ENCODE peak calls at places on chromosome 21, in five cellular contexts. K is SK-N-SH, A is GM12891, U is H1, Y is K562. F is an unnamed sample.

GRCh38 chr21:26138615-26139257 is 31.8 kb downstream of the APP start:
- DNase-seq in K (no peak), A (no peak), U (no peak), Y (no peak), F (no peak)

GRCh38 chr21:45125347-45125746 is 51.0 kb downstream of the ADARB1 start:
- DNase-seq in K (no peak), A (no peak), U (no peak), Y (no peak), F (no peak)

GRCh38 chr21:35015435-35016024 is 33.6 kb downstream of the RUNX1 start:
- DNase-seq in K (no peak), A (no peak), U (no peak), Y (no peak), F (no peak)

GRCh38 chr21:14877581-14878228 is 187.1 kb downstream of the NRIP1 start:
- DNase-seq in K (no peak), A (no peak), U (no peak), Y (no peak), F (no peak)

GRCh38 chr21:35294231-35294898 is 245.3 kb upstream of the RUNX1 start:
- DNase-seq in K (no peak), A (no peak), U (no peak), Y (no peak), F (no peak)

GRCh38 chr21:39673736-39674135 is 61.0 kb downstream of the B3GALT5 start:
- DNase-seq in K (no peak), A (no peak), U (no peak), Y (no peak), F (no peak)

GRCh38 chr21:44987301-44987885 is 47.6 kb downstream of the SLX9 start:
- DNase-seq in K (no peak), A (no peak), U (no peak), Y (no peak), F (no peak)

GRCh38 chr21:45407629-45408247 is 2.8 kb downstream of the COL18A1 start:
- DNase-seq in K (no peak), A (no peak), U (no peak), Y (no peak), F (no peak)

GRCh38 chr21:45543710-45544448 is 1.6 kb upstream of the SLC19A1 start:
- DNase-seq in K (peak), A (no peak), U (no peak), Y (no peak), F (peak)

GRCh38 chr21:15679630-15680029 is 50.2 kb upstream of the USP25 start:
- DNase-seq in K (no peak), A (no peak), U (no peak), Y (no peak), F (no peak)

GRCh38 chr21:15722591-15723324 is 7.0 kb upstream of the USP25 start:
- DNase-seq in K (no peak), A (no peak), U (no peak), Y (no peak), F (no peak)

GRCh38 chr21:34580181-34580700 is 34.7 kb downstream of the RCAN1 start:
- DNase-seq in K (no peak), A (no peak), U (no peak), Y (no peak), F (no peak)

GRCh38 chr21:34744801-34745200 is 76.0 kb downstream of the CLIC6 start:
- DNase-seq in K (no peak), A (no peak), U (no peak), Y (no peak), F (no peak)

GRCh38 chr21:35426897-35427296 is 377.8 kb upstream of the RUNX1 start:
- DNase-seq in K (no peak), A (no peak), U (no peak), Y (no peak), F (no peak)

GRCh38 chr21:15446193-15446592 is 283.6 kb upstream of the USP25 start:
- DNase-seq in K (no peak), A (no peak), U (no peak), Y (no peak), F (no peak)

GRCh38 chr21:16137106-16137505 is 407.3 kb downstream of the USP25 start:
- DNase-seq in K (no peak), A (no peak), U (no peak), Y (no peak), F (no peak)

GRCh38 chr21:45790427-45790826 is 146.9 kb downstream of the PCBP3 start:
- DNase-seq in K (no peak), A (no peak), U (no peak), Y (no peak), F (no peak)

GRCh38 chr21:45365186-45365607 is 39.8 kb upstream of the COL18A1 start:
- DNase-seq in K (no peak), A (no peak), U (no peak), Y (no peak), F (no peak)

GRCh38 chr21:17250651-17251294 is 262.1 kb upstream of the CXADR start:
- DNase-seq in K (peak), A (no peak), U (no peak), Y (no peak), F (no peak)

GRCh38 chr21:44547656-44548331 is 3.5 kb downstream of the KRTAP10-2 start:
- DNase-seq in K (no peak), A (no peak), U (no peak), Y (no peak), F (no peak)

GRCh38 chr21:45797338-45797737 is 153.8 kb downstream of the PCBP3 start:
- DNase-seq in K (no peak), A (no peak), U (no peak), Y (no peak), F (no peak)

GRCh38 chr21:25624511-25624910 is 14.5 kb upstream of the JAM2 start:
- DNase-seq in K (no peak), A (no peak), U (no peak), Y (no peak), F (no peak)

GRCh38 chr21:46122241-46122671 is 24.3 kb downstream of the COL6A2 start:
- DNase-seq in K (no peak), A (peak), U (no peak), Y (no peak), F (no peak)

GRCh38 chr21:28237661-28238060 is 755.0 kb downstream of the LTN1 start:
- DNase-seq in K (no peak), A (no peak), U (no peak), Y (no peak), F (no peak)

GRCh38 chr21:46661211-46661625 is 25.7 kb downstream of the PRMT2 start:
- DNase-seq in K (peak), A (peak), U (peak), Y (no peak), F (peak)

GRCh38 chr21:25983745-25984144 is 186.8 kb downstream of the APP start:
- DNase-seq in K (peak), A (no peak), U (no peak), Y (no peak), F (no peak)

GRCh38 chr21:44427241-44428120 is 27.8 kb upstream of the LRRC3 start:
- DNase-seq in K (no peak), A (no peak), U (no peak), Y (no peak), F (no peak)

GRCh38 chr21:44920694-44921604 is at the start of gene ITGB2:
- DNase-seq in K (no peak), A (no peak), U (no peak), Y (no peak), F (no peak)

GRCh38 chr21:15742052-15742451 is 12.3 kb downstream of the USP25 start:
- DNase-seq in K (no peak), A (no peak), U (no peak), Y (peak), F (no peak)

GRCh38 chr21:16792155-16792554 is 720.7 kb upstream of the CXADR start:
- DNase-seq in K (no peak), A (no peak), U (no peak), Y (no peak), F (no peak)

GRCh38 chr21:45128613-45129226 is 54.3 kb downstream of the ADARB1 start:
- DNase-seq in K (peak), A (no peak), U (peak), Y (no peak), F (no peak)

GRCh38 chr21:17536381-17536780 is 23.5 kb downstream of the CXADR start:
- DNase-seq in K (no peak), A (no peak), U (no peak), Y (no peak), F (no peak)

GRCh38 chr21:44734026-44734745 is 22.8 kb upstream of the TSPEAR start:
- DNase-seq in K (no peak), A (no peak), U (no peak), Y (no peak), F (no peak)

GRCh38 chr21:15617968-15618367 is 111.8 kb upstream of the USP25 start:
- DNase-seq in K (peak), A (no peak), U (no peak), Y (no peak), F (no peak)

GRCh38 chr21:35924714-35925301 is 135.5 kb downstream of the SETD4 start:
- DNase-seq in K (no peak), A (no peak), U (no peak), Y (peak), F (no peak)

GRCh38 chr21:35002879-35003722 is 46.0 kb downstream of the RUNX1 start:
- DNase-seq in K (no peak), A (no peak), U (no peak), Y (no peak), F (no peak)

DNA sequence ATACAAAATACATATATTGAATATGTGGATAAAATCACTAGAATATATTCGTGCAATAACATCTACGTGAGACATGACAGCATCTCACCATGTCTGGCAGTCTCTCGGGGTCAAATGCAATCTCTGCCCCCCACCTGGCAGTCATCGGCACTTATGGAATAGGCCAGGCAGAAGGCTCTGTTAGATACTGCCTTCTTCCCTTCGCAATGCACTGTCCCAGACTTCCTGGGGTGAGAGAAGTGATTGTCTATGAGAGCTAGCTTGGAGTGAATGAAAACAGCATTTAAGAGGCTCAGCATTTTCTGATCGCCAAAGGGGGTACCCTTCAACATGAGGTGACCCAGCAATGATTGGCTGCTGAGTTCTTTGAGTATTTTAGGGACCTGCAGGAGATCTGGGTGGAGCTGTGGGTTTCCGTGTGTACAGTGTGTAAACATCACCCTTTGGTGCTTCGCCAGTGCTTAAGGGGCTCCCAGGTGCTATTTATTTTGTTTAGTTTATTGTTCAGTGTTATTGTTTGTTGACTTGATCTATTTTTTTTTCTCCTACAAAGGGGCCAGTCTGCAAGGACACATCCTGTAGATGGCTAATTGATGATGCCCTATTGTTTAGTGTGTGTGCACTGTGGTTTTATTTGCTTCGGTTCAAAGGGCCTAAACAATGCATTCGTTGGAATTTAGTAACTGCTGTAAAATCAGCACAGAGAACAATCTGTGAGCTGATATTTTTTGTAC is 10.2 kb downstream of the ERG start:
- DNase-seq in K (no peak), A (no peak), U (no peak), Y (no peak), F (no peak)
- TF ChIP-seq TAF1 in K (no peak), A (no peak), U (no peak), Y (no peak), F (no peak)

GRCh38 chr21:30446969-30447368 is 6.9 kb downstream of the KRTAP15-1 start:
- DNase-seq in K (no peak), A (no peak), U (no peak), Y (no peak), F (no peak)

GRCh38 chr21:30444204-30444603 is 4.1 kb downstream of the KRTAP15-1 start:
- DNase-seq in K (no peak), A (no peak), U (no peak), Y (no peak), F (no peak)

GRCh38 chr21:30443226-30443625 is 3.2 kb downstream of the KRTAP15-1 start:
- DNase-seq in K (no peak), A (no peak), U (no peak), Y (no peak), F (no peak)

GRCh38 chr21:30448514-30448913 is 8.4 kb downstream of the KRTAP15-1 start:
- DNase-seq in K (no peak), A (no peak), U (no peak), Y (no peak), F (no peak)
- TF ChIP-seq TAF1 in K (no peak), A (no peak), U (no peak), Y (no peak), F (no peak)

DNA sequence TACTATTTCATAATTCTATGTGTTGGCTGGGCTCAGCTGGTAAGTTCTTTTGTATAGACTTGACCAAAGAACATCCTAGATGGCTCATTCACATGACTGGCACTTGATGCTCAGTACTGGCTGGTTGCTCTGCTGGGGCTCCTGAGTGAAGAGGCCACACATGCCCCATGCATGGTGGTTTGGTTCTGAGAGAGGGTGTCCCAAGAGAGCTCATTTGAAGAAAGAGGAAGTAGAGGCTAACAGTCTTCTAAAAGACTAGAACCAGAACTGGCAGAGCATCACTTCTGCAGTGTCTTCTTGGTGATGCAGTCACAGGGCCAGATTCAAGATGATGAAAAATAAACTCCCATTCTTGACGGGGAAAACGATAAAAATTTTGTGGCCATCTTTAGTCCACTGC is 5.2 kb upstream of the BACH1 start:
- DNase-seq in K (no peak), A (no peak), U (no peak), Y (no peak), F (peak)
- TF ChIP-seq TAF1 in K (no peak), A (no peak), U (no peak), Y (no peak), F (no peak)

GRCh38 chr21:31911138-31911907 is 38.5 kb downstream of the HUNK start:
- DNase-seq in K (no peak), A (no peak), U (no peak), Y (no peak), F (no peak)
- TF ChIP-seq TAF1 in K (no peak), A (no peak), U (no peak), Y (no peak), F (no peak)

DNA sequence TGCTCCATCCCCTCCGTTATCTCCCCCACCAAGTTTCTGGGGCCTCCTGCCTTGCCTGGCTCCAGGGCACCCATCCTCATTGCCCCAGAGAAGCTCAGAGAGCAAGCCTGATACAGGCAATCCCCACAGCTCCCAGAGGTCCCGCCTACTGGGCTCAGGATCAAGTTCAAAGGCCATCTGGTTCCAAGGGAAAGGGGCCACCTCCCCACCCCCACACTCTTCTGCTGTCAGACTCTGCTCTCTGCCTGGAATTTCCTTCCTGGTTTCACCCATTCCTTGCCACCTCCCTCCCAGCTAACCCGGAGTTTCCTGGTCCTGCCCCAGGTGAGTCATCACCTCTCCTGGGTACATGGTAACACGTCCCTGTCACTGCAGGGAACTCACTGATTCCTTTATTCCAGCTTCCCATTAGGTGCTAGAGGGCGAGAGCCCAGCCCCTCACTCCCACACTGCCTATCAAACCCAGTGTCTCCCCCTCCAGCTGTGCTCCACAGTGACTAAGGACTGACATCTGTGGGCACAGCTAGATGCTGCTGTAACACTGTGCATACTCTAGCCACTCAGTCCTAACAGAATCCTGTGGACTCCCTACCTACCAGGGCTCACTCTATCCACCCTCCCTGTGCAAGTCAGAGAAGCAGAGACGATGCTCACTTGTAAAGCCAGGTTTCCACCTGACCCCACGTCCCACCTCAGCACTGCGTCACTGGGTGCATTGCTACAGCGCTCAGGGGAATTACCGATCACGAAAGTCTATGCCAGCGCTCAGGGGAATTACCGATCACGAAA is 21.8 kb downstream of the RSPH1 start:
- DNase-seq in K (peak), A (no peak), U (no peak), Y (no peak), F (no peak)
- TF ChIP-seq TAF1 in K (no peak), A (no peak), U (no peak), Y (no peak), F (no peak)

DNA sequence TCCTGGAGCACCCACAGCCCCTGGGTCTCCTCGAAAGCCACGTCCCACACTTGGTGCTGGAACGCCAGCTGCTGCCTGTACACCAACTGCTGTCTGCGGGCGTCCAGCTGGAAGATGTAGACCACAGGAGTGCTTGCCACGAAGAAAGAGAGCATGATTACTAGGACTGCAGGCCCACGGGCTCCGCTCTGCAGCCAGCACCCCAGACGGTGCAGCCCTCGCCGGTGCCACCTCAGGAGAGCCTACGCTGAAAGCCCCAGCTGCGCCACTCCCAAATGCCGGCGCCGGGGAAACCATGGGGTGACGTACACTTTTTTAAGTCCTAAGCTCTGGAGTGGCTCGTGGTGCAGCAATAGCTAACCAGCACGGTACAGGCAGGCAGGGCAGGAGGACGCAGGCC is 25.7 kb downstream of the WDR4 start:
- DNase-seq in K (no peak), A (no peak), U (no peak), Y (no peak), F (no peak)
- TF ChIP-seq TAF1 in K (no peak), A (no peak), U (no peak), Y (no peak), F (no peak)

GRCh38 chr21:21101911-21102310 is 103.7 kb downstream of the NCAM2 start:
- DNase-seq in K (peak), A (no peak), U (no peak), Y (peak), F (no peak)
- TF ChIP-seq TAF1 in K (no peak), A (no peak), U (no peak), Y (no peak), F (no peak)

DNA sequence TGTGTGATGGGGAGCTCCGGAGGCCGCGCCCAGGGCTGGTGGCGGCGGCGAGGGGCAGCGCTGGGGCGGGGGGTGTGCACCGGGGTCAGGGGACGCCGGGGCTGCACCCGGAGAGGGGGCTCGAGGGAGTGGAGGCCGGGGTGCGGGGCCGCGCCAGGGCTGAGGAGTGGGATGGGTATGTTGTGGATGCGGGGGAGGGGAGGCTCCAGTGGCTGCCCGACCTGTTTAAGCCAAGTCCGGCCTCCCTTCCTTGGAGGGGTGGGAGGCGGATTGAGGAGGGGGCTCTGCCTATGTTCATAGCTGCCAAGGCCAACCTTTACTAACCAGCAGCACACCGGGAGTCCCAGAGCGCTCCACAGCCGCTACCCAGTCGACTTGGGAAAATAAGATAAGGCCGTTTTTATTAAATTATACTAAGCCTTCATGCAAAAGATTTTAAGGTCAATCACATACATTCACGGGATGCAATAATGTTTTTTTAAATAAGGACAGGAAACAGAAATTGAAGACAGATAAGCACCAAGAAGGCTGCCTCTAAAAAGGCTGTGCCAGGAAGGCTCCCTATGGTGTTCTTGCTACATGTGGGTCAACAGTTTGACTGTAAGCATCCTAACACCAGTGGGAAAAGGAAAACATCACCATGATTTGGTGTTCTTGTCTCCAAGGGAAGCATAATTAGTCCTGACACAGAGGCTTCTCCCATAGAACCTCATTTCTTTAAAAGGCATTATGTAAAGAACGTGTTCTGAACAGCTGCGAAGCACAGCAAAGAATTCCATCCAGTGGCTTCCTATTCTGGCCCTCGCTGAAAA is 583 bp upstream of the HLCS start:
- DNase-seq in K (no peak), A (no peak), U (no peak), Y (no peak), F (no peak)
- TF ChIP-seq TAF1 in K (no peak), A (no peak), U (no peak), Y (no peak), F (no peak)